ENCODE peak calls at places on chromosomes 13 and 19, in six cellular contexts. One of them, this sample, is unnamed.

GRCh38 chr19:47176627-47177090 is 46.0 kb downstream of the SAE1 start:
- DNase-seq in H1: no peak
- DNase-seq in K562: no peak
- DNase-seq in A549: no peak
- DNase-seq in SK-N-SH: no peak
- DNase-seq in HepG2: no peak
- DNase-seq in this sample: no peak

GRCh38 chr13:30178976-30179375 is 128.4 kb downstream of the KATNAL1 start:
- DNase-seq in H1: no peak
- DNase-seq in K562: no peak
- DNase-seq in A549: no peak
- DNase-seq in SK-N-SH: no peak
- DNase-seq in HepG2: no peak
- DNase-seq in this sample: no peak

GRCh38 chr13:63628310-63628709 is 2212.7 kb upstream of the PCDH20 start:
- DNase-seq in H1: no peak
- DNase-seq in K562: no peak
- DNase-seq in A549: no peak
- DNase-seq in SK-N-SH: no peak
- DNase-seq in HepG2: no peak
- DNase-seq in this sample: no peak

GRCh38 chr13:64206430-64207225 is 2791.0 kb upstream of the PCDH20 start:
- DNase-seq in H1: no peak
- DNase-seq in K562: no peak
- DNase-seq in A549: no peak
- DNase-seq in SK-N-SH: no peak
- DNase-seq in HepG2: no peak
- DNase-seq in this sample: no peak

GRCh38 chr19:45306040-45306439 is 16.6 kb downstream of the CKM start:
- DNase-seq in H1: no peak
- DNase-seq in K562: no peak
- DNase-seq in A549: no peak
- DNase-seq in SK-N-SH: no peak
- DNase-seq in HepG2: no peak
- DNase-seq in this sample: no peak

GRCh38 chr19:5719274-5719960 is 529 bp downstream of the LONP1 start:
- DNase-seq in H1: no peak
- DNase-seq in K562: peak; percentile 13
- DNase-seq in A549: no peak
- DNase-seq in SK-N-SH: no peak
- DNase-seq in HepG2: no peak
- DNase-seq in this sample: no peak

GRCh38 chr19:18399008-18399407 is 1.6 kb upstream of the LRRC25 start:
- DNase-seq in H1: no peak
- DNase-seq in K562: no peak
- DNase-seq in A549: peak; percentile 38
- DNase-seq in SK-N-SH: no peak
- DNase-seq in HepG2: no peak
- DNase-seq in this sample: no peak

GRCh38 chr19:42229855-42230331 is 9.8 kb downstream of the ZNF526 start:
- DNase-seq in H1: no peak
- DNase-seq in K562: no peak
- DNase-seq in A549: peak; percentile 65
- DNase-seq in SK-N-SH: no peak
- DNase-seq in HepG2: no peak
- DNase-seq in this sample: no peak

GRCh38 chr19:4373601-4374441 is 26.5 kb downstream of the SH3GL1 start:
- DNase-seq in H1: no peak
- DNase-seq in K562: no peak
- DNase-seq in A549: no peak
- DNase-seq in SK-N-SH: no peak
- DNase-seq in HepG2: no peak
- DNase-seq in this sample: no peak

GRCh38 chr13:113400621-113401451 is 36.9 kb upstream of the GRTP1 start:
- DNase-seq in H1: no peak
- DNase-seq in K562: no peak
- DNase-seq in A549: no peak
- DNase-seq in SK-N-SH: no peak
- DNase-seq in HepG2: no peak
- DNase-seq in this sample: no peak

GRCh38 chr13:97189943-97190342 is 32.2 kb upstream of the MBNL2 start:
- DNase-seq in H1: no peak
- DNase-seq in K562: no peak
- DNase-seq in A549: no peak
- DNase-seq in SK-N-SH: no peak
- DNase-seq in HepG2: no peak
- DNase-seq in this sample: no peak

GRCh38 chr13:111241006-111241755 is 79.3 kb upstream of the TEX29 start:
- DNase-seq in H1: no peak
- DNase-seq in K562: no peak
- DNase-seq in A549: no peak
- DNase-seq in SK-N-SH: no peak
- DNase-seq in HepG2: no peak
- DNase-seq in this sample: no peak

GRCh38 chr13:89925107-89925506 is 1422.4 kb upstream of the MIR17HG start:
- DNase-seq in H1: no peak
- DNase-seq in K562: peak; percentile 41
- DNase-seq in A549: peak; percentile 30
- DNase-seq in SK-N-SH: peak; percentile 37
- DNase-seq in HepG2: peak; percentile 32
- DNase-seq in this sample: peak; percentile 10

GRCh38 chr19:33428627-33429013 is 55.1 kb downstream of the CEBPG start:
- DNase-seq in H1: no peak
- DNase-seq in K562: no peak
- DNase-seq in A549: no peak
- DNase-seq in SK-N-SH: no peak
- DNase-seq in HepG2: no peak
- DNase-seq in this sample: no peak

GRCh38 chr19:33427801-33428626 is 54.5 kb downstream of the CEBPG start:
- DNase-seq in H1: no peak
- DNase-seq in K562: no peak
- DNase-seq in A549: no peak
- DNase-seq in SK-N-SH: no peak
- DNase-seq in HepG2: no peak
- DNase-seq in this sample: no peak

GRCh38 chr19:33429891-33430673 is 56.6 kb downstream of the CEBPG start:
- DNase-seq in H1: no peak
- DNase-seq in K562: no peak
- DNase-seq in A549: no peak
- DNase-seq in SK-N-SH: no peak
- DNase-seq in HepG2: no peak
- DNase-seq in this sample: no peak

GRCh38 chr19:33424181-33424580 is 50.7 kb downstream of the CEBPG start:
- DNase-seq in H1: no peak
- DNase-seq in K562: no peak
- DNase-seq in A549: no peak
- DNase-seq in SK-N-SH: no peak
- DNase-seq in HepG2: no peak
- DNase-seq in this sample: no peak

DNA sequence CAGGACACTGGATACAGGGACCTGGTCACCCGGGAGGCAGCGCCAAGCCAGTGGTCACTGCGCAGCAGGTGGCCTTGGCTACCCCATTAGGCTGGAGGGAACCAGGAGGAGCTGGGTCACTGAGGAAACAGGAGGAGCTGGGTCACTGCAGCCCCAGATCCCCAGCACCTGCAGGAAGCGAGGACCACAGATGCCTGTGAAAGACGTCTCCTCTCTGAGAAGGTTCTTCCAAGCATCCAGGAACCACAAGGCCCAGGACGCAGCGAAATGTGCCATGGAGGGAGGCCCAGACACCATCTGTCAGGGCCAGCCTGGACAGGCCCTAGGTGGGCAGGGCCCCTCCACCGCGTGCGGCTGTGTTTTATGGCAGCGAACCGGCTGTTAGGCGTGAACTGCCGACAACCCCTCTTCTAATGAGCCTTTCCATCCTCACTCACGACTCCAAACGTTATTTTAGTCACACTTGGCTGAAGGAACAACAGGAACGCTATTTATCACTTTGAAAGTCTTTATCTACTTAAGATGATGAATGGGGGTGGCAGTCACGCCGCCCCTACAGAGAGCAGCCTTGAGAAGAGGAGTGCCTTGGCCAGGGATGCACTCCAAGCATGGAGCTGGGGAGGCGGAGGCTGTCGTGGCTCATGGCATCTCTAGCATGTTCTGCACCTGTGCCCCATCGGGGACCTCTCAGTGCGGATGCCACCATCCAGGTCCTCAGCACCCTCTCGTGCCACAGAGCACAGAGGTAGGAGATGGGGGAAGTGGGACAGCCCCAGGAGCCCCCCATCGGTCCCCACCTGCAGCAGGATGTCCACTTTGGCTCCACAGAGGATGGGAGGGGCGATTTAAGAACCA is 53.3 kb downstream of the CEBPG start:
- DNase-seq in H1: no peak
- DNase-seq in K562: no peak
- DNase-seq in A549: no peak
- DNase-seq in SK-N-SH: no peak
- DNase-seq in HepG2: no peak
- DNase-seq in this sample: no peak
- TF ChIP-seq RAD21 in H1: no peak
- TF ChIP-seq RAD21 in K562: no peak
- TF ChIP-seq RAD21 in A549: no peak
- TF ChIP-seq RAD21 in SK-N-SH: no peak
- TF ChIP-seq RAD21 in HepG2: no peak
- TF ChIP-seq RAD21 in this sample: no peak

DNA sequence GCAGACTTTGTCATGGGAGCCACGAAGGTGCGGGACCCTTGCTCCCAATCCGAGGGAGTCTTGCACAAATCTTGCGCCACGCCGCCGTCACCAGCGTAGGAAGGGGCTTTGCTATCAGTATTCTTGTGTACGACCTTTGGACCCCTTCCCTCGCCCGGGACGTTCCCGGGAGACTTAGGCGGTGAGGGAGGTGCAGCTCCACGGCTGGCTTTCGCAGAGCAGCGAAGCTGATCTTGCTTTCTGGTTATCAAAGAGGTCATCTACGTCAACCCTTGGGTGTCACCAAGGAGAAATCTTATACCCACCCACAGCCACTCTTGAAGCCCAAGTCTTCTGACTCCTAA is 583 bp downstream of the TECR start:
- DNase-seq in H1: no peak
- DNase-seq in K562: no peak
- DNase-seq in A549: peak; percentile 48
- DNase-seq in SK-N-SH: no peak
- DNase-seq in HepG2: no peak
- DNase-seq in this sample: no peak
- TF ChIP-seq MAX in H1: no peak
- TF ChIP-seq MAX in K562: no peak
- TF ChIP-seq MAX in A549: no peak
- TF ChIP-seq MAX in SK-N-SH: no peak
- TF ChIP-seq MAX in HepG2: no peak
- TF ChIP-seq MAX in this sample: no peak

GRCh38 chr13:20430296-20430695 is 95.4 kb downstream of the CRYL1 start:
- DNase-seq in H1: no peak
- DNase-seq in K562: no peak
- DNase-seq in A549: no peak
- DNase-seq in SK-N-SH: no peak
- DNase-seq in HepG2: no peak
- DNase-seq in this sample: no peak

GRCh38 chr13:20429682-20430081 is 96.0 kb downstream of the CRYL1 start:
- DNase-seq in H1: no peak
- DNase-seq in K562: no peak
- DNase-seq in A549: no peak
- DNase-seq in SK-N-SH: no peak
- DNase-seq in HepG2: no peak
- DNase-seq in this sample: no peak

GRCh38 chr13:20431687-20432384 is 93.8 kb downstream of the CRYL1 start:
- DNase-seq in H1: no peak
- DNase-seq in K562: no peak
- DNase-seq in A549: no peak
- DNase-seq in SK-N-SH: no peak
- DNase-seq in HepG2: no peak
- DNase-seq in this sample: no peak

GRCh38 chr13:20428666-20429644 is 96.7 kb downstream of the CRYL1 start:
- DNase-seq in H1: no peak
- DNase-seq in K562: no peak
- DNase-seq in A549: no peak
- DNase-seq in SK-N-SH: no peak
- DNase-seq in HepG2: no peak
- DNase-seq in this sample: no peak

GRCh38 chr13:20431080-20431479 is 94.6 kb downstream of the CRYL1 start:
- DNase-seq in H1: no peak
- DNase-seq in K562: no peak
- DNase-seq in A549: no peak
- DNase-seq in SK-N-SH: no peak
- DNase-seq in HepG2: no peak
- DNase-seq in this sample: no peak
- TF ChIP-seq RAD21 in H1: no peak
- TF ChIP-seq RAD21 in K562: no peak
- TF ChIP-seq RAD21 in A549: no peak
- TF ChIP-seq RAD21 in SK-N-SH: no peak
- TF ChIP-seq RAD21 in HepG2: no peak
- TF ChIP-seq RAD21 in this sample: no peak

GRCh38 chr13:74114202-74114601 is 20.0 kb downstream of the KLF12 start:
- DNase-seq in H1: no peak
- DNase-seq in K562: no peak
- DNase-seq in A549: no peak
- DNase-seq in SK-N-SH: no peak
- DNase-seq in HepG2: no peak
- DNase-seq in this sample: no peak
- TF ChIP-seq MAX in H1: no peak
- TF ChIP-seq MAX in K562: no peak
- TF ChIP-seq MAX in A549: no peak
- TF ChIP-seq MAX in SK-N-SH: no peak
- TF ChIP-seq MAX in HepG2: no peak
- TF ChIP-seq MAX in this sample: no peak

DNA sequence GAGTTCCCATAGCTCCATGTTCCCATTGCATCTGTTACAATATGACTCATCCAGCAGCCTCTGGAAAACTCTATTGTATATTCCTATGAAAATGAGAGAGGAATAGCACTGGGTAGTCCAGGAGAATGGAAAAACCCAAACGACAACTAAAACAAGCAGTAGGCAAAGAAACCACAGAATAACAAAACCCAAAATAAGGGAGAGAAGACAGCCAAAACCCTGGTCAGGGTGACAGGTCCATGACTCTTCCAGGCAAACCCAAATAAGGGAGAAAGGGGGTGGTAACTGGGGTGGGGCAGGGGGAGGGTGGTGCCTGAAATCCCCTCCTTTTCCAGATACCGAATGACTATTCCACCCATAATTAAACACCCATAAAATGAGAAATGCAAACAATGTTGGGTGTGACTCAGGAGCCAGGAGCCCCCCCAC is 4.0 kb upstream of the ZNF8 start:
- DNase-seq in H1: no peak
- DNase-seq in K562: no peak
- DNase-seq in A549: no peak
- DNase-seq in SK-N-SH: no peak
- DNase-seq in HepG2: no peak
- DNase-seq in this sample: no peak
- TF ChIP-seq RAD21 in H1: no peak
- TF ChIP-seq RAD21 in K562: no peak
- TF ChIP-seq RAD21 in A549: no peak
- TF ChIP-seq RAD21 in SK-N-SH: no peak
- TF ChIP-seq RAD21 in HepG2: no peak
- TF ChIP-seq RAD21 in this sample: no peak

GRCh38 chr19:9839415-9839814 is 4.3 kb downstream of the PIN1 start:
- DNase-seq in H1: no peak
- DNase-seq in K562: no peak
- DNase-seq in A549: no peak
- DNase-seq in SK-N-SH: no peak
- DNase-seq in HepG2: no peak
- DNase-seq in this sample: no peak
- TF ChIP-seq MAX in H1: no peak
- TF ChIP-seq MAX in K562: no peak
- TF ChIP-seq MAX in A549: no peak
- TF ChIP-seq MAX in SK-N-SH: no peak
- TF ChIP-seq MAX in HepG2: no peak
- TF ChIP-seq MAX in this sample: no peak